ENCODE peak calls at places on chromosomes 4 and X, in ten cellular contexts. One of them, this sample, is unnamed.

GRCh38 chrX:20378291-20378920 is 111.7 kb upstream of the RPS6KA3 start:
- DNase-seq in omental fat pad: no peak
- DNase-seq in mucosa of gallbladder: no peak
- DNase-seq in NCI-H1105 treated with DMSO at 0.1 percent for 48 hours: no peak
- DNase-seq in T-helper 2 cell: no peak
- DNase-seq in NCI-H1092 treated with DMSO at 0.1 percent for 48 hours: peak
- DNase-seq in Right ventricle myocardium superior: no peak
- DNase-seq in activated effector memory CD4-positive, alpha-beta T cell treated with Interleukin-2 at 50 U/mL for 16 hours: no peak
- DNase-seq in breast epithelium: no peak
- DNase-seq in stimulated activated CD4-positive, alpha-beta T cell treated with anti-CD3 and anti-CD28 coated beads, Interleukin-4, amount 100 ng/mL, for 24 hours: peak
- DNase-seq in this sample: no peak

GRCh38 chrX:45771114-45771513 is 570.4 kb upstream of the DIPK2B start:
- DNase-seq in stimulated activated CD4-positive, alpha-beta T cell treated with anti-CD3 and anti-CD28 coated beads, Interleukin-4, amount 100 ng/mL, for 24 hours: no peak
- DNase-seq in omental fat pad: no peak
- DNase-seq in T-helper 2 cell: no peak
- DNase-seq in mucosa of gallbladder: no peak
- DNase-seq in activated effector memory CD4-positive, alpha-beta T cell treated with Interleukin-2 at 50 U/mL for 16 hours: no peak
- DNase-seq in breast epithelium: no peak
- DNase-seq in NCI-H1105 treated with DMSO at 0.1 percent for 48 hours: no peak
- DNase-seq in NCI-H1092 treated with DMSO at 0.1 percent for 48 hours: no peak
- DNase-seq in Right ventricle myocardium superior: no peak
- DNase-seq in this sample: no peak

GRCh38 chr4:119010909-119011606 is 122.4 kb downstream of the SYNPO2 start:
- DNase-seq in mucosa of gallbladder: no peak
- DNase-seq in Right ventricle myocardium superior: peak
- DNase-seq in NCI-H1105 treated with DMSO at 0.1 percent for 48 hours: no peak
- DNase-seq in NCI-H1092 treated with DMSO at 0.1 percent for 48 hours: no peak
- DNase-seq in T-helper 2 cell: no peak
- DNase-seq in breast epithelium: no peak
- DNase-seq in omental fat pad: no peak
- DNase-seq in stimulated activated CD4-positive, alpha-beta T cell treated with anti-CD3 and anti-CD28 coated beads, Interleukin-4, amount 100 ng/mL, for 24 hours: no peak
- DNase-seq in activated effector memory CD4-positive, alpha-beta T cell treated with Interleukin-2 at 50 U/mL for 16 hours: no peak
- DNase-seq in this sample: no peak

GRCh38 chrX:153628665-153629064 is 18.3 kb upstream of the DUSP9 start:
- DNase-seq in stimulated activated CD4-positive, alpha-beta T cell treated with anti-CD3 and anti-CD28 coated beads, Interleukin-4, amount 100 ng/mL, for 24 hours: no peak
- DNase-seq in Right ventricle myocardium superior: peak
- DNase-seq in T-helper 2 cell: no peak
- DNase-seq in omental fat pad: no peak
- DNase-seq in breast epithelium: no peak
- DNase-seq in activated effector memory CD4-positive, alpha-beta T cell treated with Interleukin-2 at 50 U/mL for 16 hours: no peak
- DNase-seq in NCI-H1105 treated with DMSO at 0.1 percent for 48 hours: no peak
- DNase-seq in mucosa of gallbladder: no peak
- DNase-seq in NCI-H1092 treated with DMSO at 0.1 percent for 48 hours: no peak
- DNase-seq in this sample: no peak

GRCh38 chrX:135384161-135384836 is 37.4 kb upstream of the SMIM10L2A start:
- DNase-seq in omental fat pad: no peak
- DNase-seq in breast epithelium: no peak
- DNase-seq in activated effector memory CD4-positive, alpha-beta T cell treated with Interleukin-2 at 50 U/mL for 16 hours: peak
- DNase-seq in Right ventricle myocardium superior: no peak
- DNase-seq in mucosa of gallbladder: no peak
- DNase-seq in NCI-H1105 treated with DMSO at 0.1 percent for 48 hours: no peak
- DNase-seq in NCI-H1092 treated with DMSO at 0.1 percent for 48 hours: no peak
- DNase-seq in T-helper 2 cell: peak
- DNase-seq in stimulated activated CD4-positive, alpha-beta T cell treated with anti-CD3 and anti-CD28 coated beads, Interleukin-4, amount 100 ng/mL, for 24 hours: peak
- DNase-seq in this sample: peak

GRCh38 chrX:130637591-130637990 is 235.8 kb downstream of the RBMX2 start:
- DNase-seq in Right ventricle myocardium superior: no peak
- DNase-seq in NCI-H1092 treated with DMSO at 0.1 percent for 48 hours: no peak
- DNase-seq in activated effector memory CD4-positive, alpha-beta T cell treated with Interleukin-2 at 50 U/mL for 16 hours: no peak
- DNase-seq in omental fat pad: no peak
- DNase-seq in NCI-H1105 treated with DMSO at 0.1 percent for 48 hours: no peak
- DNase-seq in stimulated activated CD4-positive, alpha-beta T cell treated with anti-CD3 and anti-CD28 coated beads, Interleukin-4, amount 100 ng/mL, for 24 hours: no peak
- DNase-seq in breast epithelium: no peak
- DNase-seq in mucosa of gallbladder: no peak
- DNase-seq in T-helper 2 cell: no peak
- DNase-seq in this sample: no peak

GRCh38 chr4:24922416-24922815 is 9.6 kb upstream of the CCDC149 start:
- DNase-seq in NCI-H1092 treated with DMSO at 0.1 percent for 48 hours: no peak
- DNase-seq in activated effector memory CD4-positive, alpha-beta T cell treated with Interleukin-2 at 50 U/mL for 16 hours: no peak
- DNase-seq in T-helper 2 cell: no peak
- DNase-seq in NCI-H1105 treated with DMSO at 0.1 percent for 48 hours: no peak
- DNase-seq in breast epithelium: no peak
- DNase-seq in Right ventricle myocardium superior: no peak
- DNase-seq in omental fat pad: no peak
- DNase-seq in stimulated activated CD4-positive, alpha-beta T cell treated with anti-CD3 and anti-CD28 coated beads, Interleukin-4, amount 100 ng/mL, for 24 hours: no peak
- DNase-seq in mucosa of gallbladder: no peak
- DNase-seq in this sample: no peak

GRCh38 chr4:79049840-79050520 is 110.7 kb upstream of the PAQR3 start:
- DNase-seq in NCI-H1092 treated with DMSO at 0.1 percent for 48 hours: peak
- DNase-seq in NCI-H1105 treated with DMSO at 0.1 percent for 48 hours: peak
- DNase-seq in activated effector memory CD4-positive, alpha-beta T cell treated with Interleukin-2 at 50 U/mL for 16 hours: no peak
- DNase-seq in T-helper 2 cell: no peak
- DNase-seq in mucosa of gallbladder: peak
- DNase-seq in Right ventricle myocardium superior: no peak
- DNase-seq in breast epithelium: no peak
- DNase-seq in omental fat pad: no peak
- DNase-seq in stimulated activated CD4-positive, alpha-beta T cell treated with anti-CD3 and anti-CD28 coated beads, Interleukin-4, amount 100 ng/mL, for 24 hours: no peak
- DNase-seq in this sample: no peak

GRCh38 chr4:165384608-165385007 is 5.8 kb downstream of the CPE start:
- DNase-seq in activated effector memory CD4-positive, alpha-beta T cell treated with Interleukin-2 at 50 U/mL for 16 hours: no peak
- DNase-seq in NCI-H1092 treated with DMSO at 0.1 percent for 48 hours: peak
- DNase-seq in T-helper 2 cell: no peak
- DNase-seq in breast epithelium: no peak
- DNase-seq in Right ventricle myocardium superior: no peak
- DNase-seq in stimulated activated CD4-positive, alpha-beta T cell treated with anti-CD3 and anti-CD28 coated beads, Interleukin-4, amount 100 ng/mL, for 24 hours: no peak
- DNase-seq in NCI-H1105 treated with DMSO at 0.1 percent for 48 hours: peak
- DNase-seq in mucosa of gallbladder: no peak
- DNase-seq in omental fat pad: no peak
- DNase-seq in this sample: no peak

This sample was measured in CD8-positive, alpha-beta T cell.